ENCODE peak calls at places on chromosome 15, in seven cellular contexts. L is NCI-H524; M is left cardiac atrium; C is right cardiac atrium; X is ELR; B is stimulated activated CD8-positive, alpha-beta memory T cell treated with anti-CD3 and anti-CD28 coated beads, Interleukin-12 subunit alpha, Interleukin-12 subunit beta, amount 100 ng/mL, for 4 hours; P is AG10803. N is an unnamed sample.

GRCh38 chr15:82540984-82541431 is 751 bp upstream of the RPS17 start:
- DNase-seq in B (no peak), C (peak; percentile 68), M (no peak), P (no peak), L (no peak), X (peak; percentile 30), N (no peak)

GRCh38 chr15:75368689-75369239 is 357 bp upstream of the MAN2C1 start:
- DNase-seq in X (peak; percentile 34), M (no peak), P (peak; percentile 13), B (no peak), C (no peak), L (no peak), N (no peak)

GRCh38 chr15:34815836-34816235 is 20.5 kb upstream of the ACTC1 start:
- DNase-seq in C (no peak), B (no peak), X (peak; percentile 34), M (no peak), P (peak; percentile 63), L (no peak), N (no peak)

GRCh38 chr15:92012368-92012629 is 158.8 kb downstream of the SLCO3A1 start:
- DNase-seq in L (no peak), X (no peak), B (no peak), P (no peak), C (no peak), M (no peak), N (no peak)

GRCh38 chr15:48112242-48112641 is 8.5 kb upstream of the SLC24A5 start:
- DNase-seq in X (peak; percentile 44), C (peak; percentile 41), M (no peak), L (peak; percentile 81), B (no peak), P (peak; percentile 8), N (no peak)

GRCh38 chr15:53979051-53979788 is 979 bp downstream of the UNC13C start:
- DNase-seq in X (no peak), M (no peak), C (no peak), B (no peak), L (no peak), P (no peak), N (no peak)

GRCh38 chr15:45549831-45550230 is 27.3 kb upstream of the SLC30A4 start:
- DNase-seq in M (no peak), B (no peak), L (no peak), X (peak; percentile 81), C (no peak), P (peak; percentile 88), N (no peak)

GRCh38 chr15:59662260-59662659 is 4.9 kb upstream of the GTF2A2 start:
- DNase-seq in M (no peak), B (no peak), C (no peak), P (peak; percentile 83), X (no peak), L (no peak), N (no peak)

GRCh38 chr15:60757831-60758570 is 279.1 kb upstream of the ICE2 start:
- DNase-seq in C (no peak), L (no peak), B (no peak), X (no peak), M (no peak), P (no peak), N (no peak)

GRCh38 chr15:85414495-85414894 is 34.1 kb downstream of the AKAP13 start:
- DNase-seq in C (no peak), X (peak; percentile 48), B (no peak), M (no peak), L (no peak), P (peak; percentile 35), N (no peak)

GRCh38 chr15:74240002-74240568 is 4.0 kb downstream of the CCDC33 start:
- DNase-seq in B (no peak), M (peak; percentile 88), X (peak; percentile 69), P (peak; percentile 77), L (peak; percentile 97), C (peak; percentile 94), N (peak; percentile 85)

GRCh38 chr15:79283252-79284048 is 928 bp downstream of the ANKRD34C start:
- DNase-seq in B (no peak), C (peak; percentile 72), L (no peak), M (peak; percentile 48), P (peak; percentile 17), X (peak; percentile 9), N (peak; percentile 35)

GRCh38 chr15:98650871-98651481 is 2.6 kb downstream of the IGF1R start:
- DNase-seq in P (peak; percentile 41), X (peak; percentile 36), B (no peak), M (no peak), C (peak; percentile 37), L (no peak), N (no peak)

GRCh38 chr15:68330911-68331310 is 53.4 kb downstream of the FEM1B start:
- DNase-seq in L (no peak), X (no peak), C (no peak), M (no peak), P (no peak), B (no peak), N (no peak)

GRCh38 chr15:45594835-45595530 is 7.8 kb downstream of the BLOC1S6 start:
- DNase-seq in X (no peak), L (no peak), B (no peak), M (no peak), P (no peak), C (no peak), N (no peak)

GRCh38 chr15:62791694-62792093 is 250.9 kb upstream of the TPM1 start:
- DNase-seq in B (no peak), C (no peak), M (no peak), L (peak; percentile 7), P (no peak), X (no peak), N (no peak)

GRCh38 chr15:43441316-43441715 is 51.6 kb downstream of the TP53BP1 start:
- DNase-seq in B (no peak), C (no peak), P (peak; percentile 64), X (peak; percentile 45), M (no peak), L (no peak), N (no peak)

GRCh38 chr15:63832620-63833245 is 1.0 kb downstream of the HERC1 start:
- DNase-seq in P (peak; percentile 8), M (no peak), X (peak; percentile 28), L (peak; percentile 17), C (no peak), B (no peak), N (no peak)

GRCh38 chr15:59689626-59690236 is 611 bp upstream of the BNIP2 start:
- DNase-seq in L (peak; percentile 84), P (peak; percentile 66), X (peak; percentile 77), M (peak; percentile 90), B (peak; percentile 26), C (peak; percentile 93), N (peak; percentile 86)

GRCh38 chr15:94610069-94610863 is 378.9 kb downstream of the MCTP2 start:
- DNase-seq in L (no peak), P (no peak), X (no peak), C (no peak), M (no peak), B (no peak), N (no peak)

GRCh38 chr15:40050788-40051615 is 12.0 kb upstream of the SRP14 start:
- DNase-seq in L (no peak), C (peak; percentile 35), X (peak; percentile 44), P (peak; percentile 47), M (no peak), B (no peak), N (no peak)